ENCODE peak calls at places on chromosomes 5 and 9, in seven cellular contexts. X, B, Q, R, F, D and J are unnamed samples.

GRCh38 chr9:112332674-112332976 is 794 bp downstream of the PTBP3 start:
- DNase-seq in X (no peak), B (no peak), Q (no peak), R (no peak), F (no peak), D (no peak), J (no peak)

GRCh38 chr5:10849278-10849677 is 88.2 kb upstream of the DAP start:
- DNase-seq in X (no peak), B (no peak), Q (no peak), R (no peak), F (no peak), D (no peak), J (no peak)

GRCh38 chr5:23302438-23302837 is 205.0 kb upstream of the PRDM9 start:
- DNase-seq in X (no peak), B (no peak), Q (no peak), R (no peak), F (no peak), D (no peak), J (no peak)

GRCh38 chr5:55172937-55173695 is at the start of gene CDC20B:
- DNase-seq in X (peak), B (peak), Q (peak), R (peak), F (peak), D (peak), J (peak)

GRCh38 chr9:29211681-29212589 is 1638.7 kb upstream of the C9orf72 start:
- DNase-seq in X (peak), B (no peak), Q (no peak), R (peak), F (peak), D (peak), J (peak)

GRCh38 chr5:157491471-157491870 is 31.5 kb downstream of the NIPAL4 start:
- DNase-seq in X (no peak), B (no peak), Q (no peak), R (no peak), F (no peak), D (no peak), J (no peak)

GRCh38 chr9:131031642-131032005 is 22.6 kb downstream of the LAMC3 start:
- DNase-seq in X (no peak), B (no peak), Q (no peak), R (no peak), F (no peak), D (no peak), J (no peak)

GRCh38 chr9:136629879-136630661 is 32.6 kb upstream of the EGFL7 start:
- DNase-seq in X (peak), B (peak), Q (no peak), R (peak), F (peak), D (peak), J (peak)

GRCh38 chr5:72510610-72511121 is 3.5 kb upstream of the ZNF366 start:
- DNase-seq in X (no peak), B (peak), Q (no peak), R (peak), F (no peak), D (peak), J (no peak)

GRCh38 chr9:136606687-136607333 is 55.9 kb upstream of the EGFL7 start:
- DNase-seq in X (peak), B (no peak), Q (no peak), R (no peak), F (no peak), D (no peak), J (no peak)

GRCh38 chr9:34405719-34406118 is 29.0 kb upstream of the MYORG start:
- DNase-seq in X (no peak), B (no peak), Q (no peak), R (no peak), F (no peak), D (peak), J (no peak)

GRCh38 chr5:90285581-90285980 is 124.0 kb downstream of the CETN3 start:
- DNase-seq in X (no peak), B (peak), Q (no peak), R (no peak), F (no peak), D (no peak), J (no peak)

GRCh38 chr5:119537704-119538103 is 85.4 kb downstream of the HSD17B4 start:
- DNase-seq in X (no peak), B (peak), Q (no peak), R (no peak), F (peak), D (peak), J (no peak)

GRCh38 chr9:131436386-131436785 is 42.5 kb downstream of the PRRC2B start:
- DNase-seq in X (no peak), B (no peak), Q (no peak), R (peak), F (no peak), D (no peak), J (no peak)

GRCh38 chr9:134618163-134618822 is 23.3 kb upstream of the COL5A1 start:
- DNase-seq in X (no peak), B (no peak), Q (no peak), R (peak), F (no peak), D (no peak), J (peak)

GRCh38 chr9:98657897-98658296 is 50.8 kb downstream of the GABBR2 start:
- DNase-seq in X (no peak), B (no peak), Q (no peak), R (no peak), F (no peak), D (peak), J (no peak)

GRCh38 chr5:14144586-14145355 is 1.6 kb downstream of the TRIO start:
- DNase-seq in X (peak), B (peak), Q (no peak), R (peak), F (peak), D (peak), J (peak)

GRCh38 chr5:162128117-162128516 is 60.5 kb downstream of the GABRG2 start:
- DNase-seq in X (no peak), B (peak), Q (no peak), R (no peak), F (no peak), D (no peak), J (no peak)

GRCh38 chr5:126866837-126867236 is 89.9 kb downstream of the LMNB1 start:
- DNase-seq in X (no peak), B (no peak), Q (no peak), R (no peak), F (no peak), D (no peak), J (no peak)

DNA sequence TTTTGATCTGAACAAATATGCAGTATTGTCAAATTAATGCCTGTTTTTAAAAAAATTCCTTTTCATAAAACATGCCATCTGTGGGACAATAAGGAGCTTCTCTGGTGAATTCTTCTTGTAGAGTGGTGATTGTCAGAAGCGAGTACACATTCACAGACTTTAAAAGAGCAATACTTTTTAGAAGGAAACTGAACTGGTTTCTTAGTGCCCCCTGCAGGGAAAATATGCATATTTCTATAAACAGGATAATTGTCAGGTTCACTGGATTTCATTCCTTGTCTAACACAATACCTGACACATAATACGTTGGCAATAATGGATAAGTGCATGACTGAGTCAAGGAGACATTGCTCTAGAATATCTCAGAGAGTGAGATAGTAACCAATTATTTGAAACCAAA is 133.7 kb downstream of the KIF4B start:
- DNase-seq in X (no peak), B (peak), Q (no peak), R (no peak), F (no peak), D (peak), J (no peak)
- TF ChIP-seq CTCF in X (no peak), B (peak), Q (no peak), R (no peak), F (no peak), D (peak), J (peak)

GRCh38 chr5:137575211-137575610 is 76.1 kb upstream of the SPOCK1 start:
- DNase-seq in X (no peak), B (peak), Q (no peak), R (no peak), F (no peak), D (no peak), J (no peak)

GRCh38 chr5:137575847-137576246 is 76.7 kb upstream of the SPOCK1 start:
- DNase-seq in X (no peak), B (peak), Q (no peak), R (no peak), F (no peak), D (peak), J (no peak)

GRCh38 chr5:137582218-137582617 is 83.1 kb upstream of the SPOCK1 start:
- DNase-seq in X (no peak), B (no peak), Q (no peak), R (no peak), F (no peak), D (no peak), J (no peak)

GRCh38 chr5:137583129-137583528 is 84.0 kb upstream of the SPOCK1 start:
- DNase-seq in X (no peak), B (no peak), Q (no peak), R (no peak), F (no peak), D (no peak), J (no peak)

GRCh38 chr5:137580030-137580429 is 80.9 kb upstream of the SPOCK1 start:
- DNase-seq in X (no peak), B (peak), Q (no peak), R (no peak), F (no peak), D (no peak), J (no peak)
- TF ChIP-seq CTCF in X (no peak), B (peak), Q (no peak), R (no peak), F (no peak), D (peak), J (peak)

GRCh38 chr5:174723979-174724483 is 351 bp upstream of the MSX2 start:
- DNase-seq in X (no peak), B (peak), Q (no peak), R (no peak), F (no peak), D (peak), J (no peak)
- TF ChIP-seq CTCF in X (no peak), B (no peak), Q (no peak), R (no peak), F (no peak), D (no peak), J (no peak)

GRCh38 chr5:179623001-179623905 is at the start of gene HNRNPH1:
- DNase-seq in X (peak), B (peak), Q (peak), R (peak), F (peak), D (peak), J (peak)
- TF ChIP-seq CTCF in X (no peak), B (no peak), Q (no peak), R (peak), F (no peak), D (no peak), J (peak)

GRCh38 chr5:167051369-167051768 is 1240.1 kb upstream of the WWC1 start:
- DNase-seq in X (no peak), B (no peak), Q (no peak), R (no peak), F (no peak), D (peak), J (no peak)

GRCh38 chr5:167049043-167049663 is 1242.3 kb upstream of the WWC1 start:
- DNase-seq in X (no peak), B (peak), Q (no peak), R (no peak), F (peak), D (peak), J (no peak)

GRCh38 chr5:167049771-167050567 is 1241.5 kb upstream of the WWC1 start:
- DNase-seq in X (no peak), B (no peak), Q (no peak), R (no peak), F (no peak), D (no peak), J (no peak)

GRCh38 chr5:167050568-167051214 is 1240.8 kb upstream of the WWC1 start:
- DNase-seq in X (no peak), B (no peak), Q (no peak), R (no peak), F (no peak), D (peak), J (no peak)
- TF ChIP-seq CTCF in X (no peak), B (no peak), Q (no peak), R (no peak), F (no peak), D (no peak), J (no peak)

DNA sequence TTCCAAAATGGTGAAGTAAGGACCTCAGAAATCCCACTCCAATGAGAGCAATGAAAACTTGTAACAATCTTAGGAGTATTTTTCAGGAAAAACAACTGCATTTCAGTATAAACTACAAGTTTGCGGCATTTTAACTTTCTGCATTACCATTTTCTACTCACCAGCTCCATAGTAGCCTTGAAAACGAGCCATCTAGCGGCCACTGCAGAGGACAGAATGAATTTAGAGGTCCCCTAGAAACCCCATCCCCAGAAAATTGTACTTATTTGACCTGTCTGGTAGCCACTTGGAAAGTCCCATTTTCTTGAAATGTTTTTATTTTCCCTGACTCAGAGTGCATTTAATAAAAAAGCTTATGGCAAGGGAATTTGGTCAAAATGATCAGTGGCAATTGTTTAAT is 205.4 kb upstream of the ITGA1 start:
- DNase-seq in X (no peak), B (peak), Q (no peak), R (no peak), F (no peak), D (no peak), J (no peak)
- TF ChIP-seq CTCF in X (no peak), B (peak), Q (no peak), R (no peak), F (no peak), D (no peak), J (peak)

GRCh38 chr9:103872811-103873210 is 221.3 kb upstream of the SMC2 start:
- DNase-seq in X (no peak), B (no peak), Q (no peak), R (no peak), F (no peak), D (no peak), J (no peak)
- TF ChIP-seq CTCF in X (no peak), B (no peak), Q (no peak), R (no peak), F (no peak), D (no peak), J (no peak)